ENCODE peak calls at places on chromosomes 3 and 15, in nine cellular contexts. One of them, this sample, is unnamed.

GRCh38 chr15:72850833-72851232 is 67.3 kb upstream of the ADPGK start:
- DNase-seq in adrenal gland: no peak
- DNase-seq in pancreas: no peak
- DNase-seq in neural progenitor cell: no peak
- DNase-seq in cardiac fibroblast: no peak
- DNase-seq in GM06990: no peak
- DNase-seq in ascending aorta: no peak
- DNase-seq in heart left ventricle: no peak
- DNase-seq in fibroblast of lung: no peak
- DNase-seq in this sample: no peak

GRCh38 chr15:56767315-56767714 is 34.0 kb upstream of the ZNF280D start:
- DNase-seq in adrenal gland: no peak
- DNase-seq in pancreas: no peak
- DNase-seq in neural progenitor cell: no peak
- DNase-seq in cardiac fibroblast: peak
- DNase-seq in GM06990: no peak
- DNase-seq in ascending aorta: no peak
- DNase-seq in heart left ventricle: no peak
- DNase-seq in fibroblast of lung: peak
- DNase-seq in this sample: no peak

GRCh38 chr15:99604865-99605264 is 39.1 kb downstream of the MEF2A start:
- DNase-seq in adrenal gland: no peak
- DNase-seq in pancreas: no peak
- DNase-seq in neural progenitor cell: no peak
- DNase-seq in cardiac fibroblast: peak
- DNase-seq in GM06990: no peak
- DNase-seq in ascending aorta: no peak
- DNase-seq in heart left ventricle: no peak
- DNase-seq in fibroblast of lung: no peak
- DNase-seq in this sample: no peak

GRCh38 chr3:180295811-180296210 is 259.1 kb upstream of the PEX5L start:
- DNase-seq in adrenal gland: no peak
- DNase-seq in pancreas: peak
- DNase-seq in neural progenitor cell: no peak
- DNase-seq in cardiac fibroblast: no peak
- DNase-seq in GM06990: no peak
- DNase-seq in ascending aorta: no peak
- DNase-seq in heart left ventricle: no peak
- DNase-seq in fibroblast of lung: peak
- DNase-seq in this sample: no peak

GRCh38 chr3:129180461-129180860 is 3.2 kb downstream of the CNBP start:
- DNase-seq in adrenal gland: no peak
- DNase-seq in pancreas: no peak
- DNase-seq in neural progenitor cell: no peak
- DNase-seq in cardiac fibroblast: no peak
- DNase-seq in GM06990: no peak
- DNase-seq in ascending aorta: no peak
- DNase-seq in heart left ventricle: no peak
- DNase-seq in fibroblast of lung: peak
- DNase-seq in this sample: no peak

GRCh38 chr3:97057365-97057764 is 243.0 kb downstream of the EPHA6 start:
- DNase-seq in adrenal gland: no peak
- DNase-seq in pancreas: no peak
- DNase-seq in neural progenitor cell: no peak
- DNase-seq in cardiac fibroblast: no peak
- DNase-seq in GM06990: no peak
- DNase-seq in ascending aorta: no peak
- DNase-seq in heart left ventricle: no peak
- DNase-seq in fibroblast of lung: no peak
- DNase-seq in this sample: no peak

GRCh38 chr15:49229922-49230321 is 59.9 kb downstream of the GALK2 start:
- DNase-seq in adrenal gland: no peak
- DNase-seq in pancreas: no peak
- DNase-seq in neural progenitor cell: no peak
- DNase-seq in cardiac fibroblast: no peak
- DNase-seq in GM06990: no peak
- DNase-seq in ascending aorta: no peak
- DNase-seq in heart left ventricle: no peak
- DNase-seq in fibroblast of lung: no peak
- DNase-seq in this sample: no peak

GRCh38 chr15:58551084-58551763 is 119.4 kb downstream of the LIPC start:
- DNase-seq in adrenal gland: no peak
- DNase-seq in pancreas: no peak
- DNase-seq in neural progenitor cell: no peak
- DNase-seq in cardiac fibroblast: no peak
- DNase-seq in GM06990: no peak
- DNase-seq in ascending aorta: no peak
- DNase-seq in heart left ventricle: no peak
- DNase-seq in fibroblast of lung: no peak
- DNase-seq in this sample: no peak

GRCh38 chr3:195908439-195909293 is at the start of gene TNK2:
- DNase-seq in adrenal gland: no peak
- DNase-seq in pancreas: no peak
- DNase-seq in neural progenitor cell: peak
- DNase-seq in cardiac fibroblast: no peak
- DNase-seq in GM06990: peak
- DNase-seq in ascending aorta: no peak
- DNase-seq in heart left ventricle: no peak
- DNase-seq in fibroblast of lung: no peak
- DNase-seq in this sample: no peak

GRCh38 chr3:165903885-165904284 is 66.7 kb upstream of the BCHE start:
- DNase-seq in adrenal gland: no peak
- DNase-seq in pancreas: no peak
- DNase-seq in neural progenitor cell: no peak
- DNase-seq in cardiac fibroblast: no peak
- DNase-seq in GM06990: no peak
- DNase-seq in ascending aorta: no peak
- DNase-seq in heart left ventricle: no peak
- DNase-seq in fibroblast of lung: peak
- DNase-seq in this sample: no peak

GRCh38 chr3:5071061-5071460 is 51.0 kb upstream of the ARL8B start:
- DNase-seq in adrenal gland: peak
- DNase-seq in pancreas: no peak
- DNase-seq in neural progenitor cell: no peak
- DNase-seq in cardiac fibroblast: peak
- DNase-seq in GM06990: no peak
- DNase-seq in ascending aorta: no peak
- DNase-seq in heart left ventricle: no peak
- DNase-seq in fibroblast of lung: peak
- DNase-seq in this sample: no peak

GRCh38 chr3:128775906-128776542 is 50.0 kb downstream of the RAB7A start:
- DNase-seq in adrenal gland: no peak
- DNase-seq in pancreas: no peak
- DNase-seq in neural progenitor cell: no peak
- DNase-seq in cardiac fibroblast: no peak
- DNase-seq in GM06990: no peak
- DNase-seq in ascending aorta: no peak
- DNase-seq in heart left ventricle: no peak
- DNase-seq in fibroblast of lung: peak
- DNase-seq in this sample: no peak

GRCh38 chr15:36024066-36024465 is 478.1 kb upstream of the DPH6 start:
- DNase-seq in adrenal gland: no peak
- DNase-seq in pancreas: no peak
- DNase-seq in neural progenitor cell: no peak
- DNase-seq in cardiac fibroblast: peak
- DNase-seq in GM06990: no peak
- DNase-seq in ascending aorta: no peak
- DNase-seq in heart left ventricle: peak
- DNase-seq in fibroblast of lung: peak
- DNase-seq in this sample: no peak

GRCh38 chr3:148089171-148089570 is 608.5 kb upstream of the AGTR1 start:
- DNase-seq in adrenal gland: no peak
- DNase-seq in pancreas: no peak
- DNase-seq in neural progenitor cell: no peak
- DNase-seq in cardiac fibroblast: no peak
- DNase-seq in GM06990: no peak
- DNase-seq in ascending aorta: no peak
- DNase-seq in heart left ventricle: no peak
- DNase-seq in fibroblast of lung: peak
- DNase-seq in this sample: no peak

GRCh38 chr3:160478338-160478737 is 28.8 kb upstream of the TRIM59 start:
- DNase-seq in adrenal gland: no peak
- DNase-seq in pancreas: no peak
- DNase-seq in neural progenitor cell: no peak
- DNase-seq in cardiac fibroblast: peak
- DNase-seq in GM06990: no peak
- DNase-seq in ascending aorta: no peak
- DNase-seq in heart left ventricle: no peak
- DNase-seq in fibroblast of lung: peak
- DNase-seq in this sample: no peak

GRCh38 chr3:23479026-23479425 is 275.9 kb downstream of the UBE2E2 start:
- DNase-seq in adrenal gland: no peak
- DNase-seq in pancreas: no peak
- DNase-seq in neural progenitor cell: no peak
- DNase-seq in cardiac fibroblast: no peak
- DNase-seq in GM06990: no peak
- DNase-seq in ascending aorta: no peak
- DNase-seq in heart left ventricle: peak
- DNase-seq in fibroblast of lung: no peak
- DNase-seq in this sample: no peak

GRCh38 chr3:63405882-63406281 is 127.8 kb downstream of the SYNPR start:
- DNase-seq in adrenal gland: no peak
- DNase-seq in pancreas: peak
- DNase-seq in neural progenitor cell: no peak
- DNase-seq in cardiac fibroblast: no peak
- DNase-seq in GM06990: no peak
- DNase-seq in ascending aorta: no peak
- DNase-seq in heart left ventricle: no peak
- DNase-seq in fibroblast of lung: no peak
- DNase-seq in this sample: no peak
- TF ChIP-seq CTCF in adrenal gland: no peak
- TF ChIP-seq CTCF in pancreas: no peak
- TF ChIP-seq CTCF in neural progenitor cell: no peak
- TF ChIP-seq CTCF in cardiac fibroblast: no peak
- TF ChIP-seq CTCF in GM06990: no peak
- TF ChIP-seq CTCF in ascending aorta: no peak
- TF ChIP-seq CTCF in heart left ventricle: no peak
- TF ChIP-seq CTCF in fibroblast of lung: no peak
- TF ChIP-seq CTCF in this sample: no peak

GRCh38 chr15:45795487-45796069 is 160.7 kb downstream of the SQOR start:
- DNase-seq in adrenal gland: no peak
- DNase-seq in pancreas: peak
- DNase-seq in neural progenitor cell: peak
- DNase-seq in cardiac fibroblast: peak
- DNase-seq in GM06990: no peak
- DNase-seq in ascending aorta: no peak
- DNase-seq in heart left ventricle: no peak
- DNase-seq in fibroblast of lung: no peak
- DNase-seq in this sample: no peak

GRCh38 chr15:45790325-45790943 is 155.6 kb downstream of the SQOR start:
- DNase-seq in adrenal gland: no peak
- DNase-seq in pancreas: no peak
- DNase-seq in neural progenitor cell: peak
- DNase-seq in cardiac fibroblast: peak
- DNase-seq in GM06990: no peak
- DNase-seq in ascending aorta: no peak
- DNase-seq in heart left ventricle: no peak
- DNase-seq in fibroblast of lung: no peak
- DNase-seq in this sample: no peak

GRCh38 chr15:45794768-45795486 is 160.1 kb downstream of the SQOR start:
- DNase-seq in adrenal gland: no peak
- DNase-seq in pancreas: no peak
- DNase-seq in neural progenitor cell: no peak
- DNase-seq in cardiac fibroblast: no peak
- DNase-seq in GM06990: no peak
- DNase-seq in ascending aorta: no peak
- DNase-seq in heart left ventricle: no peak
- DNase-seq in fibroblast of lung: no peak
- DNase-seq in this sample: no peak

GRCh38 chr15:45796433-45796832 is 161.6 kb downstream of the SQOR start:
- DNase-seq in adrenal gland: no peak
- DNase-seq in pancreas: no peak
- DNase-seq in neural progenitor cell: no peak
- DNase-seq in cardiac fibroblast: no peak
- DNase-seq in GM06990: no peak
- DNase-seq in ascending aorta: no peak
- DNase-seq in heart left ventricle: no peak
- DNase-seq in fibroblast of lung: no peak
- DNase-seq in this sample: no peak

DNA sequence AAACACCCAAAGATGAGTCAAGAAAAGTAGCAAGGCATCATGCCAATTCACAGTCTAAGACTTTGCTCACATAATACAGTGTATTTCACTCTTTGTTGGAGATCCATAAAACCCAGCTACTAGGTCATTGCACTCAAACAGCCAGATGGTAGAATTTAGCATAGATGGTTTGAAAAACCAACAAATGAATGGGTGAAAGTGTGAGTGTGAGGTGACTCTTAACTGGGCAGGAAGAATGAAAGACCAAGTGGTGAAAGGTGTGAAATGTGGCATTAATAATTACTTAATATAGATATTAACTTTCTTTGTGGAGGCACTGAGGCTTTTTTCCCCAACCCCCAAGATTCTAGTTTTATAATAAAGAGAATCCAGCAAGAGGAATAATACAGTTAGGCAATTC is 159.5 kb downstream of the SQOR start:
- DNase-seq in adrenal gland: no peak
- DNase-seq in pancreas: no peak
- DNase-seq in neural progenitor cell: no peak
- DNase-seq in cardiac fibroblast: no peak
- DNase-seq in GM06990: no peak
- DNase-seq in ascending aorta: no peak
- DNase-seq in heart left ventricle: no peak
- DNase-seq in fibroblast of lung: no peak
- DNase-seq in this sample: no peak
- H3K4me3 ChIP-seq in adrenal gland: no peak
- H3K4me3 ChIP-seq in pancreas: no peak
- H3K4me3 ChIP-seq in neural progenitor cell: no peak
- H3K4me3 ChIP-seq in cardiac fibroblast: no peak
- H3K4me3 ChIP-seq in GM06990: no peak
- H3K4me3 ChIP-seq in ascending aorta: no peak
- H3K4me3 ChIP-seq in heart left ventricle: no peak
- H3K4me3 ChIP-seq in fibroblast of lung: no peak
- H3K4me3 ChIP-seq in this sample: no peak

DNA sequence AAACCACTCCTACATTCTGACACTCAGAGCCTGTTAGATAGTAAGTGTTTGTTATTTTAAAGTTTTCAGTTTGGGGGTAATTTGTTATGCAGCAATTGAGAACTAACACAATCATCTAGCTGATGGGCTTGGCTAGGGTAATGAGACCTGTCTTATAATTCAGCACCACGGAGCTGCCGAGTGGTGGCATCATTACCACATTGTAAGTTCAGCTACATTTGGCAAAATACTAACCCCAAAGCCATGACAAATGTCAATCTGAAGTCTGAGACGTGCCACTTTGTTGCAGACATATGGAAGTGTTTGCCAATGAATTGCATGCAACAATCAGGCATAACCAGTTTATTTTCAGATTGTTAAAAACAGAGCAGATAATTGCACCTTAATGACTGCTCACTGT is 52.7 kb downstream of the KLHL6 start:
- DNase-seq in adrenal gland: no peak
- DNase-seq in pancreas: no peak
- DNase-seq in neural progenitor cell: no peak
- DNase-seq in cardiac fibroblast: peak
- DNase-seq in GM06990: no peak
- DNase-seq in ascending aorta: no peak
- DNase-seq in heart left ventricle: no peak
- DNase-seq in fibroblast of lung: peak
- DNase-seq in this sample: no peak
- TF ChIP-seq CTCF in adrenal gland: peak
- TF ChIP-seq CTCF in pancreas: no peak
- TF ChIP-seq CTCF in neural progenitor cell: peak
- TF ChIP-seq CTCF in cardiac fibroblast: peak
- TF ChIP-seq CTCF in GM06990: peak
- TF ChIP-seq CTCF in ascending aorta: no peak
- TF ChIP-seq CTCF in heart left ventricle: peak
- TF ChIP-seq CTCF in fibroblast of lung: peak
- TF ChIP-seq CTCF in this sample: no peak

GRCh38 chr3:86451749-86452148 is 539.2 kb downstream of the VGLL3 start:
- DNase-seq in adrenal gland: no peak
- DNase-seq in pancreas: no peak
- DNase-seq in neural progenitor cell: no peak
- DNase-seq in cardiac fibroblast: no peak
- DNase-seq in GM06990: no peak
- DNase-seq in ascending aorta: no peak
- DNase-seq in heart left ventricle: no peak
- DNase-seq in fibroblast of lung: no peak
- DNase-seq in this sample: no peak
- H3K4me3 ChIP-seq in adrenal gland: no peak
- H3K4me3 ChIP-seq in pancreas: no peak
- H3K4me3 ChIP-seq in neural progenitor cell: no peak
- H3K4me3 ChIP-seq in cardiac fibroblast: no peak
- H3K4me3 ChIP-seq in GM06990: no peak
- H3K4me3 ChIP-seq in ascending aorta: no peak
- H3K4me3 ChIP-seq in heart left ventricle: no peak
- H3K4me3 ChIP-seq in fibroblast of lung: no peak
- H3K4me3 ChIP-seq in this sample: no peak

This sample was measured in HFF-Myc.